ENCODE peak calls at places on chromosomes 12 and 14, in ten cellular contexts. X, T, H, N, I, G, L, O, K and C are unnamed samples.

GRCh38 chr12:97751704-97752103 is 289.1 kb downstream of the RMST start:
- DNase-seq in T (no peak), O (no peak), I (no peak), H (no peak), G (no peak), K (no peak), X (no peak), N (no peak), L (no peak), C (no peak)

GRCh38 chr12:77402726-77403125 is 337.4 kb upstream of the E2F7 start:
- DNase-seq in L (no peak), T (peak; percentile 56), N (peak; percentile 89), O (no peak), I (no peak), H (no peak), G (no peak), K (no peak), X (no peak), C (no peak)

GRCh38 chr14:51610766-51611165 is 40.9 kb upstream of the FRMD6 start:
- DNase-seq in N (peak; percentile 66), L (no peak), X (no peak), O (no peak), T (no peak), G (no peak), I (no peak), K (no peak), H (no peak), C (no peak)

GRCh38 chr12:13573698-13574321 is 377.3 kb downstream of the EMP1 start:
- DNase-seq in G (peak; percentile 40), X (no peak), L (no peak), H (no peak), T (peak; percentile 71), I (no peak), N (peak; percentile 57), O (no peak), K (no peak), C (no peak)

GRCh38 chr12:19945559-19946485 is 422.5 kb upstream of the PDE3A start:
- DNase-seq in X (no peak), I (no peak), K (no peak), H (no peak), N (peak; percentile 68), T (peak; percentile 65), L (no peak), G (no peak), O (no peak), C (no peak)

GRCh38 chr14:54483073-54483745 is 5.6 kb downstream of the GMFB start:
- DNase-seq in H (no peak), I (no peak), G (no peak), T (no peak), X (no peak), N (no peak), O (no peak), L (no peak), K (no peak), C (no peak)

GRCh38 chr12:88544991-88545684 is 35.1 kb downstream of the KITLG start:
- DNase-seq in T (peak; percentile 42), H (no peak), G (no peak), K (no peak), L (no peak), O (no peak), X (no peak), I (no peak), N (no peak), C (no peak)

GRCh38 chr14:53979141-53979673 is 22.6 kb upstream of the BMP4 start:
- DNase-seq in K (no peak), O (no peak), H (no peak), X (peak; percentile 47), L (no peak), G (no peak), N (peak; percentile 86), T (peak; percentile 52), I (no peak), C (no peak)

GRCh38 chr12:19316420-19316819 is 122.9 kb upstream of the AEBP2 start:
- DNase-seq in T (peak; percentile 38), I (no peak), O (no peak), H (no peak), N (peak; percentile 44), L (no peak), G (no peak), K (no peak), X (no peak), C (no peak)

GRCh38 chr14:36975834-36976233 is 196.6 kb downstream of the SLC25A21 start:
- DNase-seq in X (no peak), K (no peak), H (no peak), T (no peak), G (no peak), O (no peak), I (no peak), L (no peak), N (no peak), C (peak; percentile 48)

GRCh38 chr14:64266206-64266605 is 28.0 kb downstream of the ESR2 start:
- DNase-seq in L (no peak), K (no peak), I (no peak), G (no peak), T (peak; percentile 62), H (no peak), N (peak; percentile 13), O (no peak), X (no peak), C (no peak)

GRCh38 chr14:64943981-64944520 is 1.5 kb upstream of the GPX2 start:
- DNase-seq in H (peak; percentile 26), G (no peak), N (no peak), L (no peak), T (no peak), I (no peak), X (no peak), K (no peak), O (no peak), C (no peak)

GRCh38 chr12:107903377-107904061 is 129.0 kb downstream of the ASCL4 start:
- DNase-seq in T (peak; percentile 9), O (no peak), H (peak; percentile 84), N (peak; percentile 19), K (peak; percentile 60), G (peak; percentile 82), X (peak; percentile 88), I (peak; percentile 78), L (peak; percentile 76), C (peak; percentile 89)

GRCh38 chr12:131849700-131850553 is 21.7 kb downstream of the MMP17 start:
- DNase-seq in O (no peak), K (no peak), N (no peak), H (no peak), L (no peak), I (no peak), X (no peak), G (no peak), T (no peak), C (no peak)

GRCh38 chr12:131851741-131852550 is 23.8 kb downstream of the MMP17 start:
- DNase-seq in I (no peak), G (no peak), N (no peak), X (no peak), O (no peak), T (no peak), L (no peak), K (no peak), H (no peak), C (no peak)

GRCh38 chr12:131848753-131849152 is 20.6 kb downstream of the MMP17 start:
- DNase-seq in I (no peak), H (no peak), L (no peak), K (no peak), X (no peak), N (no peak), O (no peak), G (no peak), T (no peak), C (no peak)

GRCh38 chr12:131852551-131853299 is 24.5 kb downstream of the MMP17 start:
- DNase-seq in N (peak; percentile 46), L (no peak), I (no peak), T (peak; percentile 35), H (no peak), G (no peak), X (no peak), O (no peak), K (no peak), C (no peak)

GRCh38 chr12:131850856-131851559 is 22.8 kb downstream of the MMP17 start:
- DNase-seq in K (no peak), T (no peak), X (peak; percentile 79), N (no peak), L (peak; percentile 65), G (peak; percentile 63), O (no peak), I (peak; percentile 76), H (no peak), C (no peak)
- TF ChIP-seq CTCF in K (no peak), T (no peak), X (peak; percentile 76), N (peak; percentile 35), L (peak; percentile 81), G (peak; percentile 56), O (no peak), I (peak; percentile 95), H (peak; percentile 75), C (no peak)

DNA sequence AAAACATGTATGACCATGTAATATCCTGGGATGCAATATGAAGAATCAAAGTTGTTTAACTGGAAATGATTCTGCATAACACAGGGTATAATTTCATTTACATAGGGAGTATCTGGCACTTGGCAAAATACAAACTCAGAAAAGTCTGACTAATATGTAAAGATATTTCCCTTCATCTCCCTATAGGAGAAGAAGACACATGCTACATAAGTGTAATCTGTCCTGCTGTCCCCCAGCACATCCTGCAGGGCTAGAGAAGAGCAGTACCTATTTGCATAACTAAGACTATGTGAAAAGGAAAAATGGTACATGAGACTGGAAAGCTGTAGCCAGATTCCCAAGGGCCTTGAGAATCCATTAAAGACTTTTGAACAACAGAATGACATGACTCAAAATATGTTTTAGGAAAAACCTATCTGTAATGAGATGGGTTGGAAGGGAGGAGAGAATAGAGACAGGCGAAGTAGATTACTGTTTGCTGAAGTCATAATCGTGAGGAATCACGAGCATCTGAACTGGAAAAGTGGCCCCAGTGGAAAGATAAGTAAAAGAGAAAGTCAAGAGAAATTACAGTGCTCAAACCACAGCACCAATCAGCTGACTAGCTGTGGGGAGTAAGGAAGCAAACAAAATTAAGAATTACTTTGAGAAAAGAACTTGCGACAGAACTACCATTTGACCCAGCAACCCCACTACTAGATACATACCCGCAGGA is 155.1 kb upstream of the HMGA2 start:
- DNase-seq in O (no peak), N (peak; percentile 23), T (peak; percentile 50), I (no peak), K (no peak), L (no peak), H (no peak), X (no peak), G (no peak), C (no peak)
- H3K4me1 ChIP-seq in O (no peaks in the 10 kb centered on the region), N (peaks cover 2% of the 10 kb centered on the region), T (no peaks in the 10 kb centered on the region), I (no peaks in the 10 kb centered on the region), K (no peaks in the 10 kb centered on the region), L (no peaks in the 10 kb centered on the region), H (no peaks in the 10 kb centered on the region), X (peaks cover 21% of the 10 kb centered on the region), G (no peaks in the 10 kb centered on the region), C (no peaks in the 10 kb centered on the region)

DNA sequence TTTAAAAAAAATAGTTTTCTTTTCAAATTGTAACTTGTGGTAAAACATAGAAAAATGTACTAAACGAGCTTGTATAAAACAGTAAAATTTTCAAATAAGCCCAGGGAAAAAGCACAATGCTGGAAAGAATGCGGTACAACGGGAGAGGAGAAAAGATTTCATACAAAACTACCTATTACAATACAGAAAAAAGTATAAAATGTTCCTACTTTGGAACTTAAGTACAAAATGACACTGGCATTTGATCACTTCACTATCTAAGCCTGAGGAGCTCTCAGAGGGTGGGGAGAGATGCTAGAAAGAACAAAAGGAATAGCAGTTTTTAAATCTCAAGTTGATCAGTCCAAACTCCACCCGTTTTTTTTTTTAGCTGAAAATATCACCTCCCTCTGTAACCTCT is 39.5 kb upstream of the COL2A1 start:
- DNase-seq in L (no peak), X (no peak), N (no peak), O (no peak), G (no peak), H (no peak), I (no peak), K (no peak), T (no peak), C (no peak)
- H3K36me3 ChIP-seq in L (peaks cover 63% of the 10 kb centered on the region), X (peaks cover 1% of the 10 kb centered on the region), N (peaks cover 2% of the 10 kb centered on the region), O (peaks cover 13% of the 10 kb centered on the region), G (no peaks in the 10 kb centered on the region), H (no peaks in the 10 kb centered on the region), I (peaks cover 43% of the 10 kb centered on the region), K (peaks cover 50% of the 10 kb centered on the region), T (peaks cover 32% of the 10 kb centered on the region), C (peaks cover 5% of the 10 kb centered on the region)

GRCh38 chr12:47904647-47905312 is at the start of gene VDR:
- DNase-seq in H (peak; percentile 92), L (peak; percentile 83), O (peak; percentile 50), I (peak; percentile 91), N (peak; percentile 63), G (peak; percentile 90), K (peak; percentile 70), T (peak; percentile 77), X (peak; percentile 91), C (peak; percentile 92)
- TF ChIP-seq CTCF in H (no peak), L (peak; percentile 10), O (no peak), I (no peak), N (peak; percentile 46), G (no peak), K (peak; percentile 19), T (peak; percentile 25), X (no peak), C (no peak)